ENCODE peak calls at places on chromosomes 11 and 22, in six cellular contexts. L, M, Q, X, H and R are unnamed samples. For H3K36me3, the result is how much of the 10 kb centered on the place peaks cover.

GRCh38 chr11:90500922-90501568 is 278.2 kb upstream of the CHORDC1 start:
- DNase-seq in L (no peak), M (no peak), Q (no peak), X (no peak), H (no peak), R (no peak)

GRCh38 chr11:80855975-80856524 is 1415.2 kb upstream of the TENM4 start:
- DNase-seq in L (no peak), M (peak), Q (peak), X (no peak), H (no peak), R (no peak)

GRCh38 chr11:11865449-11865848 is 23.7 kb downstream of the USP47 start:
- DNase-seq in L (no peak), M (peak), Q (no peak), X (no peak), H (no peak), R (no peak)

GRCh38 chr11:19935507-19935906 is 222.9 kb downstream of the NAV2 start:
- DNase-seq in L (no peak), M (peak), Q (peak), X (no peak), H (no peak), R (no peak)

GRCh38 chr11:122578168-122578825 is 77.2 kb upstream of the UBASH3B start:
- DNase-seq in L (no peak), M (peak), Q (peak), X (no peak), H (no peak), R (no peak)

GRCh38 chr11:13949876-13950275 is 12.6 kb upstream of the SPON1 start:
- DNase-seq in L (no peak), M (no peak), Q (peak), X (no peak), H (no peak), R (no peak)

GRCh38 chr22:44604455-44604854 is 97.5 kb upstream of the PRR5 start:
- DNase-seq in L (no peak), M (no peak), Q (no peak), X (no peak), H (no peak), R (no peak)

GRCh38 chr11:108672113-108672512 is 7.2 kb downstream of the DDX10 start:
- DNase-seq in L (no peak), M (peak), Q (no peak), X (no peak), H (no peak), R (no peak)

DNA sequence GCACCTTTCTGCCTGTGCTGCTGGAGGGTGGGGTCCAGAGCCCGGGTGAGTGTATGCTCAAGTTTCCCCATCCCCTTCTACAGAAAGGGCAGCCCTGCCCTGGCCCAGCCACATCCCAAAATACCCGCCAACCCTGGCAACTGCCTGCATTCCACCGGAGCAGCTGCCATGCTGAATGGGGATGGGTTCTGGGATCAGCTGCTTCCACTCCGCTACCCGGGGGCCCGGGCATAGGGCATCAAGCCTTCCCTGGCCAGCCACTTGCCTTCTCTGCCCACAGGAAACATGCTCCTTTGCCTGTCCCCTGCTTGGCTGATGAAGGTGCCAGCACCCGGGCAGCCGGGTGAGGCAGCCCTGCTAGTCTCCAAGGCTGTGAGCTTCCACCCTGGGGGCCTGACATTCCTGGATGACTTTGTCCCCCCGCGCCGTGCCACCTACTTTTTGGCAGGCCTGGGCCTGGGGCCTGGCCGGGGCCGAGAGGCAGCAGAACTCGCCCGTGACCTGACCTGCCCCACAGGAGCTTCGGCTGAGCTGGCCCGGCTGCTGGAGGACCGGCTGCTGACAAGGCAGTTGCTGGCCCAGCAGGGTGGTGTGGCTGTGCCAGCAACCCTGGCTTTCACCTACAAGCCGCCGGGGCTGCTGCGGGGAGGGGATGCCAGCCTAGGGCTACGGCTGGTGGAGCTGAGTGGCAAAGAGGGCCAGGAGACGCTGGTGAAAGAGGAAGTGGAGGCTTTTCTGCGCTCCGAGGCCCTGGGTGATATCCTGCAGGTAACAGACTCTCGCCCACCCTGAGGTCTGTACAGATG is 3.2 kb downstream of the CARNS1 start:
- DNase-seq in L (peak), M (no peak), Q (no peak), X (no peak), H (peak), R (no peak)
- H3K4me3 ChIP-seq in L (no peak), M (no peak), Q (no peak), X (peak), H (no peak), R (peak)

DNA sequence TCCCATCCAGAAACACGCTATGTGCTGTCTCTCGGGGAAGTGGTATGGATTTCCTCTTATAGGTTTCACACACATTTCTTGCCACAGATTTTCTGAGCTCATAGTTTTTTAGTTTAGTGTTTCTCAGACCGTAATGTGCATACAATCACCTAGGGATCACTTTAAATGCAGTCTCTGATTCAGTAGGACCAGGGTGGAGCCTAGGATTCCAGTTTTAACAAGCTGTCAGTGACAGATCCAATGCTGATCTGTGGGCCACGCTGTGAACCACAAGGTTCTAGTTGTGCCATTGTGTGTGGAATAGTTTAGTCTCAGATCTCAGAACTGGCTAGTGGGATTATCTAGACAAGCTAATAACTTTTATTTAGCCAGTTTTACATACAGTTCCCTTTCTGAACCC is 23.7 kb upstream of the CXCR5 start:
- DNase-seq in L (no peak), M (no peak), Q (no peak), X (no peak), H (no peak), R (no peak)
- H3K36me3 ChIP-seq in L (under half), M (under half), Q (under half), X (under half), H (under half), R (under half)

GRCh38 chr11:111388431-111388830 is 9.4 kb upstream of the POU2AF1 start:
- DNase-seq in L (no peak), M (peak), Q (no peak), X (no peak), H (no peak), R (no peak)
- H3K4me3 ChIP-seq in L (no peak), M (no peak), Q (no peak), X (no peak), H (no peak), R (no peak)

GRCh38 chr11:65398362-65398910 is 12.0 kb downstream of the FRMD8 start:
- DNase-seq in L (no peak), M (no peak), Q (no peak), X (no peak), H (peak), R (no peak)
- H3K36me3 ChIP-seq in L (under half), M (under half), Q (half or more), X (half or more), H (under half), R (half or more)